ENCODE peak calls at places on chromosomes 16 and 17, in nine cellular contexts. One of them, this sample, is unnamed.

GRCh38 chr16:23948949-23949392 is 113.2 kb downstream of the PRKCB start:
- DNase-seq in mesothelial cell of epicardium: no peak
- DNase-seq in neural progenitor cell: no peak
- DNase-seq in BJ: no peak
- DNase-seq in HFFc6: no peak
- DNase-seq in GM12865: no peak
- DNase-seq in fibroblast of lung: no peak
- DNase-seq in testis: no peak
- DNase-seq in cardiac muscle cell: no peak
- DNase-seq in this sample: no peak

GRCh38 chr16:31568577-31569359 is 41.1 kb downstream of the AHSP start:
- DNase-seq in HFFc6: no peak
- DNase-seq in cardiac muscle cell: peak; percentile 23
- DNase-seq in fibroblast of lung: peak; percentile 4
- DNase-seq in BJ: no peak
- DNase-seq in GM12865: no peak
- DNase-seq in neural progenitor cell: peak; percentile 51
- DNase-seq in mesothelial cell of epicardium: no peak
- DNase-seq in testis: peak; percentile 61
- DNase-seq in this sample: peak; percentile 18

GRCh38 chr17:16997514-16998429 is 25.9 kb upstream of the TNFRSF13B start:
- DNase-seq in testis: no peak
- DNase-seq in neural progenitor cell: no peak
- DNase-seq in BJ: no peak
- DNase-seq in GM12865: peak; percentile 46
- DNase-seq in mesothelial cell of epicardium: no peak
- DNase-seq in cardiac muscle cell: no peak
- DNase-seq in HFFc6: no peak
- DNase-seq in fibroblast of lung: no peak
- DNase-seq in this sample: no peak

GRCh38 chr16:2585651-2586081 is 47.8 kb downstream of the PDPK1 start:
- DNase-seq in GM12865: no peak
- DNase-seq in neural progenitor cell: no peak
- DNase-seq in HFFc6: no peak
- DNase-seq in testis: peak; percentile 19
- DNase-seq in cardiac muscle cell: no peak
- DNase-seq in mesothelial cell of epicardium: no peak
- DNase-seq in BJ: no peak
- DNase-seq in fibroblast of lung: no peak
- DNase-seq in this sample: no peak

GRCh38 chr17:7572588-7573323 is 6.7 kb upstream of the CD68 start:
- DNase-seq in HFFc6: peak; percentile 100
- DNase-seq in testis: peak; percentile 100
- DNase-seq in cardiac muscle cell: peak; percentile 100
- DNase-seq in neural progenitor cell: peak; percentile 99
- DNase-seq in BJ: peak; percentile 97
- DNase-seq in mesothelial cell of epicardium: peak; percentile 100
- DNase-seq in fibroblast of lung: peak; percentile 99
- DNase-seq in GM12865: peak; percentile 99
- DNase-seq in this sample: peak; percentile 99

GRCh38 chr16:11356573-11357331 is 11.5 kb downstream of the RMI2 start:
- DNase-seq in testis: peak; percentile 75
- DNase-seq in HFFc6: peak; percentile 36
- DNase-seq in neural progenitor cell: peak; percentile 84
- DNase-seq in cardiac muscle cell: peak; percentile 72
- DNase-seq in BJ: no peak
- DNase-seq in GM12865: peak; percentile 71
- DNase-seq in fibroblast of lung: peak; percentile 43
- DNase-seq in mesothelial cell of epicardium: peak; percentile 64
- DNase-seq in this sample: peak; percentile 75

GRCh38 chr16:58732545-58733247 is 1.4 kb downstream of the GOT2 start:
- DNase-seq in testis: no peak
- DNase-seq in mesothelial cell of epicardium: no peak
- DNase-seq in neural progenitor cell: no peak
- DNase-seq in GM12865: peak; percentile 60
- DNase-seq in HFFc6: peak; percentile 14
- DNase-seq in BJ: no peak
- DNase-seq in fibroblast of lung: peak; percentile 52
- DNase-seq in cardiac muscle cell: peak; percentile 31
- DNase-seq in this sample: no peak

GRCh38 chr17:62093188-62094155 is 28.4 kb upstream of the MED13 start:
- DNase-seq in GM12865: peak; percentile 89
- DNase-seq in testis: no peak
- DNase-seq in mesothelial cell of epicardium: no peak
- DNase-seq in HFFc6: peak; percentile 89
- DNase-seq in cardiac muscle cell: peak; percentile 58
- DNase-seq in neural progenitor cell: no peak
- DNase-seq in BJ: peak; percentile 54
- DNase-seq in fibroblast of lung: peak; percentile 98
- DNase-seq in this sample: no peak

GRCh38 chr16:49014300-49015188 is 267.1 kb downstream of the CBLN1 start:
- DNase-seq in HFFc6: no peak
- DNase-seq in cardiac muscle cell: no peak
- DNase-seq in BJ: no peak
- DNase-seq in neural progenitor cell: no peak
- DNase-seq in testis: no peak
- DNase-seq in fibroblast of lung: no peak
- DNase-seq in mesothelial cell of epicardium: no peak
- DNase-seq in GM12865: no peak
- DNase-seq in this sample: no peak

GRCh38 chr16:56488035-56488434 is 31.8 kb downstream of the BBS2 start:
- DNase-seq in cardiac muscle cell: no peak
- DNase-seq in neural progenitor cell: no peak
- DNase-seq in fibroblast of lung: no peak
- DNase-seq in GM12865: no peak
- DNase-seq in testis: no peak
- DNase-seq in HFFc6: no peak
- DNase-seq in BJ: no peak
- DNase-seq in mesothelial cell of epicardium: no peak
- DNase-seq in this sample: no peak

GRCh38 chr17:80743181-80743771 is 198.6 kb downstream of the RPTOR start:
- DNase-seq in fibroblast of lung: peak; percentile 49
- DNase-seq in testis: no peak
- DNase-seq in cardiac muscle cell: no peak
- DNase-seq in mesothelial cell of epicardium: no peak
- DNase-seq in neural progenitor cell: no peak
- DNase-seq in GM12865: no peak
- DNase-seq in BJ: no peak
- DNase-seq in HFFc6: no peak
- DNase-seq in this sample: no peak

DNA sequence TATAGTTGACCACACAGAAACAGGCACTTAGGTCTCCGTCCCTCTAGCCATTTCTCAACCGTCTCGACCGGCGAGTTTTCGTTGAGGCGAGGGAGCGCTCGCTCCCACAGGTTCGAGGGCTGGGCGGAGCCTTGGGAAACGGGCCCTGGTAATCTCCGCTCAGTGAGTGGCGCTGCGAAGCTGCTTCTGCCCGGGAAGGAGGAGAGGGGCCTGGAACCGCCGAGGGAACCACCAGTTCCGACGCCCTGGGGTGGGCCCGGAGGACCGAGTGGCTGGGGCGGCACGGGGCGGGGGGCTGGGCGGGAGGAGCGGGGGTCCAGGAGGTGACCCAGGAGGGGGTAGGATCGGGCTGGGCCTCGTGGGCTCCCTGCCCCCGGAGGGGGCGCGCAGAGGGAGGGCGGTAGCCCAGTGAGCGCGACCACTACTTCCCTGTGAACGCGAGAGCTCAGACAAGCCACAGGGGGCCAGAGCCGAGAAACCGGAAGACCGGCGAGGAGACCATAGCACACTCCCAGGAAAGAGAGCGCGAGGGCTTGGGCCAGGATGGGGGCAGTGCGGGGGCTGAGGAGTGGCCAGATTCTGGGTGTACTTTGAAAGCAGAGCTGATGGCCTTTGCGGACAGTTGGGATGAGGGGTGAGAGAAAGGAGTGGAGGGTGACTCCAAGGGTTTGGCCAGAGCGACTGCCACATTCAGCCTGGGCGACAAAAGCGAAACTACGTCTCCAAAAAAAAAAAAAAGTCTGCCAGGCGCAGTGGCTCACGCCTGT is 29.9 kb upstream of the ARL4D start:
- DNase-seq in HFFc6: peak; percentile 70
- DNase-seq in fibroblast of lung: peak; percentile 78
- DNase-seq in BJ: no peak
- DNase-seq in mesothelial cell of epicardium: peak; percentile 75
- DNase-seq in neural progenitor cell: peak; percentile 83
- DNase-seq in cardiac muscle cell: peak; percentile 91
- DNase-seq in GM12865: peak; percentile 88
- DNase-seq in testis: peak; percentile 78
- DNase-seq in this sample: peak; percentile 81
- TF ChIP-seq CTCF in HFFc6: no peak
- TF ChIP-seq CTCF in fibroblast of lung: no peak
- TF ChIP-seq CTCF in BJ: no peak
- TF ChIP-seq CTCF in mesothelial cell of epicardium: no peak
- TF ChIP-seq CTCF in neural progenitor cell: no peak
- TF ChIP-seq CTCF in cardiac muscle cell: no peak
- TF ChIP-seq CTCF in GM12865: no peak
- TF ChIP-seq CTCF in testis: no peak
- TF ChIP-seq CTCF in this sample: no peak

GRCh38 chr16:27428035-27428785 is 26.2 kb downstream of the IL21R start:
- DNase-seq in HFFc6: no peak
- DNase-seq in BJ: no peak
- DNase-seq in testis: peak; percentile 9
- DNase-seq in GM12865: peak; percentile 62
- DNase-seq in fibroblast of lung: no peak
- DNase-seq in cardiac muscle cell: no peak
- DNase-seq in neural progenitor cell: no peak
- DNase-seq in mesothelial cell of epicardium: peak; percentile 16
- DNase-seq in this sample: no peak
- TF ChIP-seq CTCF in HFFc6: peak; percentile 62
- TF ChIP-seq CTCF in BJ: no peak
- TF ChIP-seq CTCF in testis: no peak
- TF ChIP-seq CTCF in GM12865: peak; percentile 35
- TF ChIP-seq CTCF in fibroblast of lung: no peak
- TF ChIP-seq CTCF in cardiac muscle cell: peak; percentile 4
- TF ChIP-seq CTCF in neural progenitor cell: peak; percentile 9
- TF ChIP-seq CTCF in mesothelial cell of epicardium: no peak
- TF ChIP-seq CTCF in this sample: no peak

DNA sequence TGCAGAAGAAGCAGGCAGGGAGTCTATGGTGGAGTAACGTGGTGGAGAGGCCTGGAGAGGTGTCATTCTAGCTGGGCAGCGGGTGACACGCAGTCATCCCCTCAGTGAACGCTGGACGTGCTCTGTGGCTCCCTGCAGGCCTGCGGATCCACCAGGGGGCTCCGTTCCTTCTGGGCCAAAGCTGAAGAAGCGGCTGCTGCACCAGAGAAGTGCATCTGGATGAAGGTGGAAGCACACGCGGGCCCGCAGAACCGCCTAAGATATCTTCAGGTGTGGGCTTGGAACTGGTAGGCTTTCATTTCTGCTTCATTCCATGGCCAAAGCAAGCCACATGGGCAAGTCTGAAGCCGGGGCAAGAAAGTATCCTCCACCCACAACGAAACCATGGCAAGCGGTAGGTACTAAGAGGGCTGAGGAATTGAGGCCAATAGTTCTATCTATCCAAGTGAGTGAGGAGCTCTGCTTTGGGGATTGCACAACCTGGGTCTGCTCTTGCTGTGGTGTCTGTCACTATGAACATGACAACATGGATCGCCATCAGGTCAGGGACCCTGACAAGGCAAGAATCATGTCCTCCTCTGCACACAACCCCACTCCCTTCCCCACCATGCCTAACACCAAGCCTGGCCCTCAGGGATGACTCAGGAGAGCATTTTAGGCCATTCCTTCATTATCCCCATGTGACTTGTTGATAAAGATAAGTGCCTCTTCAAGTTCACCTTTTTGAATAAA is 78.9 kb upstream of the FBXO47 start:
- DNase-seq in mesothelial cell of epicardium: no peak
- DNase-seq in neural progenitor cell: peak; percentile 52
- DNase-seq in cardiac muscle cell: no peak
- DNase-seq in BJ: no peak
- DNase-seq in GM12865: no peak
- DNase-seq in fibroblast of lung: no peak
- DNase-seq in HFFc6: no peak
- DNase-seq in testis: no peak
- DNase-seq in this sample: no peak
- TF ChIP-seq CTCF in mesothelial cell of epicardium: no peak
- TF ChIP-seq CTCF in neural progenitor cell: peak; percentile 53
- TF ChIP-seq CTCF in cardiac muscle cell: no peak
- TF ChIP-seq CTCF in BJ: no peak
- TF ChIP-seq CTCF in GM12865: no peak
- TF ChIP-seq CTCF in fibroblast of lung: no peak
- TF ChIP-seq CTCF in HFFc6: peak; percentile 12
- TF ChIP-seq CTCF in testis: no peak
- TF ChIP-seq CTCF in this sample: no peak

GRCh38 chr17:74353446-74354060 is 8.1 kb downstream of the BTBD17 start:
- DNase-seq in cardiac muscle cell: no peak
- DNase-seq in neural progenitor cell: no peak
- DNase-seq in testis: no peak
- DNase-seq in GM12865: no peak
- DNase-seq in BJ: no peak
- DNase-seq in fibroblast of lung: no peak
- DNase-seq in mesothelial cell of epicardium: no peak
- DNase-seq in HFFc6: no peak
- DNase-seq in this sample: peak; percentile 10

GRCh38 chr17:74349120-74349519 is 12.5 kb downstream of the BTBD17 start:
- DNase-seq in testis: no peak
- DNase-seq in GM12865: no peak
- DNase-seq in mesothelial cell of epicardium: no peak
- DNase-seq in HFFc6: no peak
- DNase-seq in neural progenitor cell: no peak
- DNase-seq in fibroblast of lung: no peak
- DNase-seq in BJ: no peak
- DNase-seq in cardiac muscle cell: no peak
- DNase-seq in this sample: no peak

GRCh38 chr17:74354123-74354522 is 7.5 kb downstream of the BTBD17 start:
- DNase-seq in cardiac muscle cell: no peak
- DNase-seq in GM12865: peak; percentile 66
- DNase-seq in testis: peak; percentile 74
- DNase-seq in neural progenitor cell: peak; percentile 92
- DNase-seq in BJ: no peak
- DNase-seq in mesothelial cell of epicardium: peak; percentile 55
- DNase-seq in HFFc6: no peak
- DNase-seq in fibroblast of lung: peak; percentile 7
- DNase-seq in this sample: peak; percentile 80

GRCh38 chr17:74350486-74350885 is 11.2 kb downstream of the BTBD17 start:
- DNase-seq in fibroblast of lung: no peak
- DNase-seq in HFFc6: no peak
- DNase-seq in BJ: no peak
- DNase-seq in mesothelial cell of epicardium: no peak
- DNase-seq in cardiac muscle cell: no peak
- DNase-seq in testis: no peak
- DNase-seq in GM12865: no peak
- DNase-seq in neural progenitor cell: no peak
- DNase-seq in this sample: no peak

DNA sequence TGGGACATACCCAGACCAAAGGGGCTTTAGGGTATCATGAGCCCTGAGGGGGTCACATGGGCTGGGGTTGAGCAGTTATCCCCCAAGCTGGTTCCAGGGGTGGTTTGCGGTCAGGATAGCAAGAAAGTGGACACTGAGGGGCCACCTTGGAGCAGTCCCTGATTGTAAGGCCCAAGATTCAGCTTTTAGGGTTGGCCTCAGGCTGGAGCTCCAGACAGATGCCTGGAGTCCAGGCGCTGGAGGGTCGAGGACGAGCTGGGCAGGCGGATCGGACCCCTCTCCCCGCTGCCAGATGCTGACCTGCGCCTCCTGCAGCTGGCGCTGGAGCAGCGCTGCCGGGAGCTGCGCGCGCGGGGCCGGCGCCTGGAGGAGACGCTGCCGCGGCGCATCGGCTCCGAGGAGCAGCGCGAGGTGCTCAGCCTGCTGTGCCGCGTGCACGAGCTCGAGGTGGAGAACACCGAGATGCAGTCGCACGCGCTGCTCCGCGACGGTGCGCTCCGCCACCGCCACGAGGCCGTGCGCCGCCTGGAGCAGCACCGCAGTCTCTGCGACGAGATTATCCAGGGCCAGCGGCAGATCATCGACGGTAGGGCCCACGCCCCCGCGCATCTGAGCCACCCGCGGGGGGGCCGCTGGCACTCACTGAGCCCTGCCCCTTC is 10.0 kb downstream of the BTBD17 start:
- DNase-seq in BJ: no peak
- DNase-seq in neural progenitor cell: peak; percentile 87
- DNase-seq in fibroblast of lung: no peak
- DNase-seq in cardiac muscle cell: no peak
- DNase-seq in mesothelial cell of epicardium: no peak
- DNase-seq in GM12865: no peak
- DNase-seq in testis: peak; percentile 20
- DNase-seq in HFFc6: no peak
- DNase-seq in this sample: peak; percentile 40
- TF ChIP-seq CTCF in BJ: no peak
- TF ChIP-seq CTCF in neural progenitor cell: peak; percentile 53
- TF ChIP-seq CTCF in fibroblast of lung: no peak
- TF ChIP-seq CTCF in cardiac muscle cell: no peak
- TF ChIP-seq CTCF in mesothelial cell of epicardium: no peak
- TF ChIP-seq CTCF in GM12865: no peak
- TF ChIP-seq CTCF in testis: no peak
- TF ChIP-seq CTCF in HFFc6: no peak
- TF ChIP-seq CTCF in this sample: peak; percentile 19